ENCODE peak calls at places on chromosome 22, in six cellular contexts. O, Y, R, W, V and I are unnamed samples.

GRCh38 chr22:21865041-21865440 is 2.4 kb downstream of the MAPK1 start:
- DNase-seq in O (no peak), W (peak; percentile 77), R (no peak), Y (no peak), V (peak; percentile 91), I (peak; percentile 56)

GRCh38 chr22:23824476-23825245 is 14.1 kb downstream of the DERL3 start:
- DNase-seq in W (no peak), Y (no peak), V (no peak), O (no peak), R (no peak), I (no peak)

GRCh38 chr22:29092243-29092642 is 19.4 kb downstream of the KREMEN1 start:
- DNase-seq in W (no peak), V (no peak), Y (no peak), O (no peak), R (no peak), I (peak; percentile 14)

GRCh38 chr22:39601180-39601535 is 30.6 kb downstream of the CACNA1I start:
- DNase-seq in W (no peak), O (no peak), Y (no peak), R (no peak), V (no peak), I (no peak)

GRCh38 chr22:17400305-17400704 is 31.0 kb downstream of the CECR2 start:
- DNase-seq in O (no peak), V (no peak), R (no peak), Y (no peak), W (no peak), I (no peak)

GRCh38 chr22:48208894-48209293 is 1446.4 kb downstream of the TBC1D22A start:
- DNase-seq in R (no peak), W (no peak), O (no peak), Y (no peak), V (no peak), I (no peak)

GRCh38 chr22:47192651-47193437 is 430.4 kb downstream of the TBC1D22A start:
- DNase-seq in Y (no peak), V (no peak), O (peak; percentile 84), W (peak; percentile 14), R (no peak), I (no peak)

GRCh38 chr22:38638216-38638615 is 18.0 kb downstream of the FAM227A start:
- DNase-seq in Y (no peak), O (no peak), V (peak; percentile 31), R (no peak), W (no peak), I (no peak)

GRCh38 chr22:32852346-32853251 is 51.1 kb downstream of the TIMP3 start:
- DNase-seq in V (no peak), W (peak; percentile 89), O (no peak), R (no peak), Y (peak; percentile 66), I (peak; percentile 75)

GRCh38 chr22:44572414-44573207 is 74.6 kb upstream of the RTL6 start:
- DNase-seq in W (peak; percentile 4), O (no peak), Y (no peak), V (no peak), R (no peak), I (no peak)

GRCh38 chr22:19107730-19108074 is 14.5 kb downstream of the DGCR2 start:
- DNase-seq in Y (no peak), W (no peak), V (no peak), R (no peak), O (no peak), I (no peak)

GRCh38 chr22:32475428-32476010 is 908 bp downstream of the FBXO7 start:
- DNase-seq in V (no peak), W (peak; percentile 60), R (no peak), Y (peak; percentile 18), O (peak; percentile 47), I (peak; percentile 75)

GRCh38 chr22:16937811-16938210 is 70.2 kb downstream of the GAB4 start:
- DNase-seq in O (no peak), R (no peak), Y (no peak), V (no peak), W (no peak), I (no peak)

GRCh38 chr22:27581688-27582087 is 219.9 kb downstream of the MN1 start:
- DNase-seq in O (peak; percentile 61), R (no peak), Y (peak; percentile 68), W (peak; percentile 92), V (peak; percentile 17), I (no peak)

GRCh38 chr22:26479043-26479791 is 4.4 kb downstream of the HPS4 start:
- DNase-seq in O (no peak), V (no peak), R (no peak), Y (no peak), W (no peak), I (peak; percentile 88)

GRCh38 chr22:24105018-24105360 is 76.3 kb upstream of the SUSD2 start:
- DNase-seq in O (no peak), Y (peak; percentile 30), V (peak; percentile 51), R (no peak), W (peak; percentile 42), I (no peak)

GRCh38 chr22:19373450-19373849 is 58.1 kb downstream of the HIRA start:
- DNase-seq in W (no peak), V (no peak), O (no peak), Y (no peak), R (no peak), I (no peak)

GRCh38 chr22:26404851-26405357 is 24.2 kb upstream of the ASPHD2 start:
- DNase-seq in O (no peak), R (no peak), Y (no peak), W (peak; percentile 14), V (no peak), I (peak; percentile 8)

GRCh38 chr22:48037618-48038017 is 1275.2 kb downstream of the TBC1D22A start:
- DNase-seq in O (no peak), R (no peak), V (no peak), W (no peak), Y (no peak), I (no peak)

GRCh38 chr22:37566903-37567798 is 6.9 kb downstream of the CDC42EP1 start:
- DNase-seq in V (peak; percentile 46), R (peak; percentile 97), Y (peak; percentile 61), W (peak; percentile 88), O (peak; percentile 95), I (peak; percentile 62)

GRCh38 chr22:38923463-38924196 is 33.8 kb upstream of the APOBEC3A start:
- DNase-seq in Y (peak; percentile 81), R (no peak), W (peak; percentile 90), O (peak; percentile 77), V (peak; percentile 85), I (no peak)

GRCh38 chr22:37240240-37240940 is 3.7 kb downstream of the RAC2 start:
- DNase-seq in Y (no peak), O (peak; percentile 5), W (no peak), R (no peak), V (no peak), I (no peak)

GRCh38 chr22:17471901-17472566 is 91.3 kb upstream of the SLC25A18 start:
- DNase-seq in Y (peak; percentile 65), O (no peak), R (no peak), V (no peak), W (no peak), I (peak; percentile 11)

GRCh38 chr22:24593810-24594568 is 1.1 kb upstream of the LRRC75B start:
- DNase-seq in W (no peak), R (no peak), Y (no peak), V (no peak), O (peak; percentile 55), I (no peak)

GRCh38 chr22:22944268-22944985 is 56.8 kb downstream of the IGLL5 start:
- DNase-seq in Y (no peak), R (no peak), W (peak; percentile 9), V (no peak), O (peak; percentile 4), I (no peak)

GRCh38 chr22:33851240-33851639 is 69.0 kb downstream of the LARGE1 start:
- DNase-seq in Y (no peak), R (no peak), W (no peak), O (no peak), V (peak; percentile 44), I (no peak)

GRCh38 chr22:20393705-20394476 is at the start of gene ZNF74:
- DNase-seq in Y (peak; percentile 81), V (peak; percentile 88), R (peak; percentile 66), O (peak; percentile 91), W (peak; percentile 93), I (peak; percentile 84)
- TF ChIP-seq POLR2A in Y (peak; percentile 28), V (peak; percentile 55), R (peak; percentile 87), O (peak; percentile 62), W (no peak), I (peak; percentile 76)

DNA sequence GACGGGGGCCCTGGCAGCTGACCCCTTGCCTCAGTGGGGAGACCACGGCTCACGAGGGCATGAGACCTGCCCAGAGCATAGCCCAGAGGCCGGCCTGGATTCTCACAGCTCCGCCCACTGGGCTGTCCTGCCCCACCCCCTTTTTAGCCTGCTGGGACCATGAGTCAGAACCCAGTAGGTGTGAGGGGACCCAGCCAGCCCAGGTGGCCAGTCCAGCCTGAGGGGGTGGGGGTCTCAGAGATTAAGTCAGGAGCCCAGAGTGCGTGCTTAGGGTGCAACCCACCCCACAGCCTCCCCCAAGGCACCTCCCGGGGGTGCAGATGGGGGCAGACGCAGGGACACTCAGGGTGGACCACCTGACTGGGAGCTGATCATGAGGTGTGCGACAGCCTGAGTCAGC is 40.1 kb upstream of the PPARA start:
- DNase-seq in V (peak; percentile 34), Y (peak; percentile 75), W (no peak), O (no peak), R (no peak), I (no peak)
- TF ChIP-seq POLR2A in V (no peak), Y (no peak), W (no peak), O (no peak), R (no peak), I (no peak)

GRCh38 chr22:43088979-43089717 is at the start of gene TTLL1:
- DNase-seq in W (peak; percentile 94), Y (peak; percentile 80), O (peak; percentile 93), R (peak; percentile 95), V (peak; percentile 75), I (peak; percentile 87)
- TF ChIP-seq POLR2A in W (no peak), Y (no peak), O (no peak), R (peak; percentile 40), V (no peak), I (peak; percentile 32)

DNA sequence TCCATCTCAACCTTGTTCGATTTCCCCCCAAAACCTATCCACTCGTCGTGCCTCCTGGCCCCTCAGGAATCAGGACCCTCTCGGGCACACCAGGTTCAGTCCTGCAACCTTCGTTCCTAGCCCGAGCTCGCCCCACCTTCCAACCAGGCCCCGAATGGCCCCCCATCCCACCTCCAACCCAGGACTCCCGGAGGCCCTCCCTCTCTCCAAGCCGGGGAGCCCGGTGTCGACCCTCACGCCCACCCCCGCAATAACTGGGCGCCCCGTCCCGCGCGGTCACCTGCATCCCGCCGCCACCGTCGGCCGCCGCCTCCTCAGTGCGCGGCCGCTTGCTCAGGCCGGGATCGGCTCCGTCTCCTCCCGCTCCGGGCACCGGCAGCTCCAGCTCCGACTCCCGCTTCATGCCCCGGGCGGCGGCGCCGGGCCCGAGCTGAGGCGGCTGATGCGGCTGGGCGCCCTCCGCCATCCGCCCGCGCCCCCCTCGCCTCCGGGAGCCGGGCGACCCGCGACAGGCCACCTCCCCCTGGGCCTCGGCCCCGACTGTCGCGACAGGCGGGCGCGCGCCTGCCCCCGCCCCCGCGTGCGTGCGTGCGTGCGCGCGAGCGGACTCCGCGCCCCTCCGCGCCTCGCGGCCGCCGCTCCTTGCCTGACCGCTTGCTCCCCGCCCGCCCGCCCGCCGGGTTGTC is 521 bp downstream of the RBFOX2 start:
- DNase-seq in W (peak; percentile 34), Y (no peak), V (no peak), O (peak; percentile 30), R (peak; percentile 33), I (no peak)
- TF ChIP-seq POLR2A in W (no peak), Y (no peak), V (no peak), O (no peak), R (no peak), I (no peak)

DNA sequence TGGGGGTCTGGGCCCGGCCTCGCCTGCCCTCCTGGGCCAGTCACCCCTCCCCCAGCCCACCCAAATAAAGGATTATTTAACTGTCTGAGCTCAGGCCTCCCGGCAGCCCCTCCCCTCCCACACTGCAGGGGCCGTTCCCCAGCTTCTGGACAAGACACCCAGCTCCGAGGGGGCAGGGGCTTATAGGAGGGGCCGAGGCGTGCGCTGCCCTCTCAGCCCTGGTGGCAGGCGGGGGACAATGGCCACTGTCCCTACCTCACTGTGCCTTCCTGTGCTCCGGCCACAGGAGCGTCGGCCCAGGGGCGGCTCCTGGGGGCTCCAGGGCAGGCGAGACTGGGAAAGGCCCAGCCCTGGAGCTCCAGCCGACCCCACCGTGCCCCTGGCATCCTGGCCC is 2.2 kb upstream of the SELENOO start:
- DNase-seq in Y (no peak), O (no peak), R (no peak), V (no peak), W (no peak), I (no peak)
- TF ChIP-seq POLR2A in Y (no peak), O (no peak), R (no peak), V (no peak), W (no peak), I (no peak)